ENCODE peak calls at places on chromosomes 2 and 18, in nine cellular contexts. O is DMS153; U is anterior cingulate cortex; P is iris pigment epithelial cell; X is GM12865; H is fibroblast of lung; V is MG63; I is AG09309; D is stimulated activated CD4-positive, alpha-beta T cell treated with anti-CD3 and anti-CD28 coated beads, TNF-alpha, amount 100 ng/mL, for 4 hours. S is an unnamed sample.
A peak's percentile ranks its signal among the peaks of the same experiment; 100 is the strongest.

GRCh38 chr2:158502984-158503383 is 46.2 kb downstream of the PKP4 start:
- DNase-seq in O (no peak), U (no peak), P (peak; percentile 84), X (no peak), H (peak; percentile 93), V (no peak), I (peak; percentile 85), D (no peak), S (no peak)

GRCh38 chr2:220619525-220620267 is 952.4 kb downstream of the EPHA4 start:
- DNase-seq in O (peak; percentile 69), U (no peak), P (peak; percentile 20), X (no peak), H (peak; percentile 82), V (peak; percentile 11), I (no peak), D (no peak), S (no peak)

GRCh38 chr18:31646332-31646822 is 38.0 kb downstream of the B4GALT6 start:
- DNase-seq in O (no peak), U (no peak), P (no peak), X (peak; percentile 57), H (no peak), V (no peak), I (no peak), D (no peak), S (no peak)

GRCh38 chr2:110832740-110833139 is 100.4 kb downstream of the ACOXL start:
- DNase-seq in O (peak; percentile 8), U (no peak), P (no peak), X (no peak), H (no peak), V (no peak), I (no peak), D (no peak), S (no peak)

GRCh38 chr18:79486356-79487197 is 90.8 kb downstream of the NFATC1 start:
- DNase-seq in O (no peak), U (no peak), P (no peak), X (no peak), H (no peak), V (no peak), I (no peak), D (no peak), S (no peak)

GRCh38 chr2:239881031-239881471 is 144.1 kb downstream of the NDUFA10 start:
- DNase-seq in O (no peak), U (no peak), P (no peak), X (no peak), H (no peak), V (no peak), I (no peak), D (no peak), S (no peak)

GRCh38 chr2:206260427-206261012 is 13.9 kb upstream of the ZDBF2 start:
- DNase-seq in O (peak; percentile 25), U (no peak), P (peak; percentile 40), X (peak; percentile 48), H (peak; percentile 17), V (no peak), I (peak; percentile 32), D (no peak), S (peak; percentile 4)

GRCh38 chr2:4673025-4673489 is 969.7 kb downstream of the DCDC2C start:
- DNase-seq in O (peak; percentile 94), U (no peak), P (no peak), X (no peak), H (no peak), V (peak; percentile 77), I (peak; percentile 13), D (no peak), S (no peak)

GRCh38 chr2:70145851-70146739 is 44.7 kb downstream of the C2orf42 start:
- DNase-seq in O (no peak), U (no peak), P (no peak), X (peak; percentile 66), H (no peak), V (no peak), I (no peak), D (no peak), S (no peak)

GRCh38 chr2:130865401-130865800 is 28.7 kb downstream of the ARHGEF4 start:
- DNase-seq in O (no peak), U (no peak), P (no peak), X (no peak), H (no peak), V (no peak), I (no peak), D (no peak), S (no peak)

GRCh38 chr2:219308142-219309093 is 783 bp downstream of the PTPRN start:
- DNase-seq in O (peak; percentile 27), U (no peak), P (peak; percentile 52), X (peak; percentile 46), H (peak; percentile 67), V (peak; percentile 71), I (no peak), D (no peak), S (no peak)

GRCh38 chr2:30276455-30276911 is 45.1 kb downstream of the LBH start:
- DNase-seq in O (no peak), U (no peak), P (no peak), X (peak; percentile 38), H (no peak), V (peak; percentile 29), I (no peak), D (no peak), S (no peak)

GRCh38 chr2:86211033-86211795 is 12.0 kb downstream of the MRPL35 start:
- DNase-seq in O (no peak), U (no peak), P (no peak), X (no peak), H (no peak), V (no peak), I (no peak), D (no peak), S (no peak)

GRCh38 chr18:1499265-1499664 is 594.6 kb downstream of the ADCYAP1 start:
- DNase-seq in O (no peak), U (no peak), P (no peak), X (no peak), H (no peak), V (no peak), I (no peak), D (no peak), S (no peak)

GRCh38 chr2:46336560-46336959 is 39.4 kb downstream of the EPAS1 start:
- DNase-seq in O (peak; percentile 14), U (no peak), P (peak; percentile 56), X (no peak), H (peak; percentile 52), V (peak; percentile 54), I (no peak), D (no peak), S (no peak)

GRCh38 chr18:61883547-61883946 is 9.3 kb downstream of the RNF152 start:
- DNase-seq in O (no peak), U (no peak), P (no peak), X (no peak), H (no peak), V (no peak), I (no peak), D (no peak), S (no peak)

GRCh38 chr18:76941284-76941683 is 118.9 kb downstream of the ZNF236 start:
- DNase-seq in O (no peak), U (no peak), P (no peak), X (no peak), H (no peak), V (no peak), I (no peak), D (no peak), S (no peak)

GRCh38 chr2:96762529-96763253 is 2.0 kb downstream of the CNNM4 start:
- DNase-seq in O (no peak), U (no peak), P (no peak), X (peak; percentile 66), H (peak; percentile 54), V (no peak), I (no peak), D (no peak), S (no peak)

GRCh38 chr2:62266433-62267038 is 70.6 kb downstream of the B3GNT2 start:
- DNase-seq in O (no peak), U (no peak), P (peak; percentile 78), X (no peak), H (peak; percentile 88), V (peak; percentile 20), I (peak; percentile 51), D (no peak), S (no peak)

GRCh38 chr2:191923652-191923997 is 76.7 kb upstream of the CAVIN2 start:
- DNase-seq in O (no peak), U (no peak), P (no peak), X (no peak), H (peak; percentile 82), V (no peak), I (no peak), D (no peak), S (no peak)

GRCh38 chr2:62478093-62478580 is 27.9 kb downstream of the TMEM17 start:
- DNase-seq in O (peak; percentile 58), U (no peak), P (peak; percentile 36), X (no peak), H (no peak), V (no peak), I (no peak), D (no peak), S (no peak)

GRCh38 chr2:25373269-25373981 is 31.7 kb upstream of the DNMT3A start:
- DNase-seq in O (peak; percentile 75), U (no peak), P (no peak), X (no peak), H (no peak), V (no peak), I (no peak), D (no peak), S (peak; percentile 78)

GRCh38 chr2:142041996-142042395 is 88.8 kb downstream of the LRP1B start:
- DNase-seq in O (no peak), U (no peak), P (no peak), X (no peak), H (peak; percentile 85), V (no peak), I (no peak), D (no peak), S (no peak)

GRCh38 chr2:238315031-238315595 is 5.2 kb upstream of the TRAF3IP1 start:
- DNase-seq in O (no peak), U (no peak), P (no peak), X (no peak), H (no peak), V (no peak), I (no peak), D (no peak), S (no peak)

GRCh38 chr18:58716046-58716766 is 44.9 kb downstream of the MALT1 start:
- DNase-seq in O (no peak), U (no peak), P (peak; percentile 34), X (peak; percentile 52), H (peak; percentile 15), V (no peak), I (no peak), D (no peak), S (no peak)

S was measured in NCI-H1092.